ENCODE peak calls at places on chromosome 11, in six cellular contexts. S, J, X, T, H and G are unnamed samples.

GRCh38 chr11:70735976-70736375 is 337.6 kb downstream of the CTTN start:
- DNase-seq in S (no peak), J (no peak), X (no peak), T (no peak), H (no peak), G (no peak)

GRCh38 chr11:86523738-86524602 is 148.4 kb downstream of the ME3 start:
- DNase-seq in S (no peak), J (no peak), X (no peak), T (no peak), H (no peak), G (no peak)

GRCh38 chr11:22491826-22492225 is 133.8 kb downstream of the FANCF start:
- DNase-seq in S (no peak), J (no peak), X (no peak), T (no peak), H (no peak), G (peak; percentile 56)

GRCh38 chr11:58495906-58496305 is 12.0 kb downstream of the OR5B21 start:
- DNase-seq in S (no peak), J (no peak), X (peak; percentile 0), T (no peak), H (no peak), G (no peak)

GRCh38 chr11:75154646-75155569 is 4.0 kb downstream of the SLCO2B1 start:
- DNase-seq in S (no peak), J (no peak), X (no peak), T (no peak), H (no peak), G (no peak)

GRCh38 chr11:132804258-132804657 is 728.0 kb downstream of the OPCML start:
- DNase-seq in S (no peak), J (no peak), X (no peak), T (no peak), H (no peak), G (peak; percentile 26)

GRCh38 chr11:8905528-8906165 is 5.3 kb upstream of the AKIP1 start:
- DNase-seq in S (no peak), J (no peak), X (no peak), T (no peak), H (no peak), G (no peak)

GRCh38 chr11:36361901-36362391 is 65.9 kb downstream of the PRR5L start:
- DNase-seq in S (no peak), J (no peak), X (no peak), T (no peak), H (no peak), G (peak; percentile 19)

GRCh38 chr11:108718466-108718865 is 53.6 kb downstream of the DDX10 start:
- DNase-seq in S (no peak), J (no peak), X (no peak), T (no peak), H (no peak), G (no peak)

GRCh38 chr11:4559527-4560440 is 14.8 kb downstream of the OR52M1 start:
- DNase-seq in S (no peak), J (no peak), X (no peak), T (no peak), H (no peak), G (no peak)

GRCh38 chr11:68432874-68433273 is 27.7 kb upstream of the PPP6R3 start:
- DNase-seq in S (no peak), J (no peak), X (no peak), T (no peak), H (no peak), G (no peak)

GRCh38 chr11:13606701-13607100 is 61.8 kb upstream of the FAR1 start:
- DNase-seq in S (no peak), J (no peak), X (no peak), T (no peak), H (no peak), G (no peak)

GRCh38 chr11:77170107-77170506 is 42.1 kb downstream of the MYO7A start:
- DNase-seq in S (no peak), J (no peak), X (no peak), T (no peak), H (no peak), G (peak; percentile 60)

GRCh38 chr11:74442601-74443000 is 24.7 kb downstream of the KCNE3 start:
- DNase-seq in S (no peak), J (no peak), X (no peak), T (no peak), H (no peak), G (no peak)

GRCh38 chr11:1088927-1089737 is 14.5 kb downstream of the MUC2 start:
- DNase-seq in S (no peak), J (no peak), X (no peak), T (no peak), H (no peak), G (no peak)

GRCh38 chr11:133834399-133835257 is 10.7 kb downstream of the SPATA19 start:
- DNase-seq in S (no peak), J (peak; percentile 2), X (no peak), T (no peak), H (no peak), G (no peak)

GRCh38 chr11:334264-335033 is 13.8 kb upstream of the IFITM3 start:
- DNase-seq in S (no peak), J (no peak), X (no peak), T (no peak), H (no peak), G (peak; percentile 83)

GRCh38 chr11:88849368-88849767 is 216.4 kb downstream of the GRM5 start:
- DNase-seq in S (no peak), J (no peak), X (no peak), T (no peak), H (no peak), G (no peak)

GRCh38 chr11:119316729-119317591 is at the start of gene MCAM:
- DNase-seq in S (no peak), J (no peak), X (no peak), T (no peak), H (no peak), G (peak; percentile 81)

GRCh38 chr11:78332174-78332866 is 85.3 kb downstream of the GAB2 start:
- DNase-seq in S (no peak), J (no peak), X (no peak), T (no peak), H (no peak), G (no peak)

GRCh38 chr11:80593981-80594380 is 1153.2 kb upstream of the TENM4 start:
- DNase-seq in S (peak; percentile 37), J (no peak), X (peak; percentile 37), T (no peak), H (no peak), G (no peak)

GRCh38 chr11:34585870-34586654 is 34.8 kb upstream of the EHF start:
- DNase-seq in S (no peak), J (no peak), X (no peak), T (no peak), H (no peak), G (peak; percentile 66)

GRCh38 chr11:104700609-104701008 is 197.7 kb downstream of the CASP12 start:
- DNase-seq in S (no peak), J (no peak), X (no peak), T (no peak), H (no peak), G (no peak)

GRCh38 chr11:76640540-76640939 is 30.0 kb downstream of the LRRC32 start:
- DNase-seq in S (no peak), J (no peak), X (no peak), T (no peak), H (no peak), G (peak; percentile 67)

GRCh38 chr11:35792148-35792845 is 129.7 kb downstream of the TRIM44 start:
- DNase-seq in S (no peak), J (no peak), X (no peak), T (no peak), H (no peak), G (no peak)

GRCh38 chr11:292211-293121 is 3.5 kb downstream of the PGGHG start:
- DNase-seq in S (no peak), J (no peak), X (no peak), T (no peak), H (no peak), G (no peak)

GRCh38 chr11:34263462-34264186 is 94.2 kb downstream of the ABTB2 start:
- DNase-seq in S (peak; percentile 79), J (peak; percentile 70), X (no peak), T (no peak), H (no peak), G (no peak)

GRCh38 chr11:86116996-86117705 is 48.3 kb upstream of the PICALM start:
- DNase-seq in S (no peak), J (no peak), X (no peak), T (no peak), H (no peak), G (no peak)

GRCh38 chr11:66002648-66003225 is 434 bp downstream of the BANF1 start:
- DNase-seq in S (peak; percentile 68), J (peak; percentile 57), X (peak; percentile 74), T (no peak), H (no peak), G (no peak)

GRCh38 chr11:112610494-112610893 is 349.8 kb upstream of the PLET1 start:
- DNase-seq in S (no peak), J (no peak), X (no peak), T (no peak), H (no peak), G (no peak)

GRCh38 chr11:72680624-72681158 is 6.5 kb upstream of the PDE2A start:
- DNase-seq in S (no peak), J (no peak), X (no peak), T (no peak), H (no peak), G (no peak)

GRCh38 chr11:63974259-63975143 is at the start of gene COX8A:
- DNase-seq in S (peak; percentile 98), J (peak; percentile 99), X (peak; percentile 97), T (peak; percentile 91), H (peak; percentile 81), G (peak; percentile 100)

GRCh38 chr11:46107780-46108179 is 13.5 kb downstream of the PHF21A start:
- DNase-seq in S (no peak), J (no peak), X (no peak), T (no peak), H (no peak), G (no peak)

GRCh38 chr11:116712428-116712827 is 60.4 kb downstream of the BUD13 start:
- DNase-seq in S (no peak), J (no peak), X (no peak), T (no peak), H (no peak), G (no peak)

GRCh38 chr11:56932572-56933235 is 56.0 kb upstream of the OR5AK2 start:
- DNase-seq in S (no peak), J (no peak), X (no peak), T (no peak), H (no peak), G (no peak)

GRCh38 chr11:124839051-124839971 is 25.9 kb upstream of the ROBO3 start:
- DNase-seq in S (no peak), J (no peak), X (no peak), T (no peak), H (no peak), G (peak; percentile 80)

GRCh38 chr11:27460571-27460970 is 12.0 kb downstream of the LGR4 start:
- DNase-seq in S (no peak), J (no peak), X (no peak), T (no peak), H (no peak), G (no peak)

GRCh38 chr11:41461057-41461681 is 1.7 kb upstream of the LRRC4C start:
- DNase-seq in S (no peak), J (no peak), X (no peak), T (no peak), H (no peak), G (peak; percentile 26)

GRCh38 chr11:121715395-121715794 is 262.6 kb upstream of the SORL1-AS1 start:
- DNase-seq in S (no peak), J (no peak), X (no peak), T (no peak), H (no peak), G (no peak)

GRCh38 chr11:28798286-28798685 is 690.1 kb downstream of the METTL15 start:
- DNase-seq in S (no peak), J (no peak), X (no peak), T (no peak), H (no peak), G (no peak)